ENCODE peak calls at places on chromosomes 3 and 15, in ten cellular contexts. Y is colonic mucosa; O is mammary epithelial cell; E is A673; L is naive thymus-derived CD4-positive, alpha-beta T cell; X is prostate gland; J is CD8-positive, alpha-beta T cell; H is heart left ventricle; M is endodermal cell; N is ovary. A is an unnamed sample.

GRCh38 chr3:58388550-58389061 is 45.0 kb downstream of the PDHB start:
- DNase-seq in M (no peak), Y (no peak), H (no peak), X (no peak), J (no peak), E (peak; percentile 87), N (no peak), L (no peak), O (no peak), A (no peak)

GRCh38 chr3:155243512-155243921 is 50.0 kb downstream of the STRIT1 start:
- DNase-seq in N (no peak), Y (no peak), J (no peak), H (no peak), E (no peak), M (no peak), X (no peak), O (peak; percentile 50), L (no peak), A (no peak)

GRCh38 chr3:32492684-32493436 is 9.8 kb downstream of the CMTM6 start:
- DNase-seq in X (no peak), Y (no peak), H (no peak), N (no peak), O (no peak), M (no peak), L (no peak), E (no peak), J (no peak), A (no peak)

GRCh38 chr3:12628813-12629212 is 35.1 kb downstream of the RAF1 start:
- DNase-seq in H (no peak), L (no peak), Y (no peak), O (no peak), N (no peak), J (no peak), M (no peak), E (no peak), X (no peak), A (no peak)

GRCh38 chr3:174533286-174533685 is 325.8 kb upstream of the NAALADL2 start:
- DNase-seq in X (no peak), O (peak; percentile 72), Y (no peak), N (no peak), H (no peak), J (no peak), L (no peak), E (no peak), M (no peak), A (no peak)

GRCh38 chr3:142501004-142501926 is 53.4 kb upstream of the XRN1 start:
- DNase-seq in M (no peak), N (no peak), X (no peak), H (no peak), J (no peak), Y (no peak), L (no peak), E (no peak), O (peak; percentile 73), A (no peak)

GRCh38 chr3:147132168-147132567 is 274.2 kb downstream of the ZIC4 start:
- DNase-seq in M (no peak), J (no peak), H (no peak), L (no peak), O (no peak), Y (no peak), N (no peak), X (no peak), E (no peak), A (no peak)

GRCh38 chr3:107627962-107628542 is 105.3 kb downstream of the BBX start:
- DNase-seq in H (no peak), O (no peak), Y (no peak), J (no peak), M (no peak), L (no peak), N (no peak), E (peak; percentile 4), X (no peak), A (no peak)

GRCh38 chr3:161139686-161140085 is 34.5 kb upstream of the B3GALNT1 start:
- DNase-seq in H (no peak), O (no peak), E (no peak), M (no peak), L (no peak), Y (no peak), J (no peak), N (no peak), X (no peak), A (no peak)

GRCh38 chr3:161137260-161137659 is 32.1 kb upstream of the B3GALNT1 start:
- DNase-seq in Y (no peak), X (no peak), N (no peak), O (no peak), L (no peak), J (no peak), E (no peak), H (no peak), M (no peak), A (no peak)

GRCh38 chr3:161142486-161142885 is 37.3 kb upstream of the B3GALNT1 start:
- DNase-seq in N (no peak), Y (no peak), E (no peak), O (no peak), M (no peak), J (no peak), H (no peak), X (no peak), L (no peak), A (no peak)
- H3K4me1 ChIP-seq in N (no peaks in the 10 kb centered on the region), Y (no peaks in the 10 kb centered on the region), E (no peaks in the 10 kb centered on the region), O (no peaks in the 10 kb centered on the region), M (no peaks in the 10 kb centered on the region), J (no peaks in the 10 kb centered on the region), H (no peaks in the 10 kb centered on the region), X (no peaks in the 10 kb centered on the region), L (no peaks in the 10 kb centered on the region), A (no peaks in the 10 kb centered on the region)

GRCh38 chr15:100129677-100130076 is 212.1 kb downstream of the ADAMTS17 start:
- DNase-seq in X (no peak), Y (no peak), H (no peak), E (no peak), O (no peak), L (no peak), M (no peak), J (no peak), N (no peak), A (no peak)

GRCh38 chr15:100133001-100133400 is 208.8 kb downstream of the ADAMTS17 start:
- DNase-seq in L (no peak), M (peak; percentile 67), X (no peak), E (no peak), O (no peak), J (no peak), Y (no peak), H (no peak), N (no peak), A (no peak)

GRCh38 chr15:100132309-100132708 is 209.5 kb downstream of the ADAMTS17 start:
- DNase-seq in E (no peak), N (no peak), Y (no peak), O (no peak), J (no peak), H (no peak), M (no peak), X (no peak), L (no peak), A (no peak)

GRCh38 chr15:100133981-100134711 is 207.6 kb downstream of the ADAMTS17 start:
- DNase-seq in L (no peak), X (no peak), H (no peak), M (no peak), E (no peak), N (no peak), Y (no peak), O (no peak), J (no peak), A (no peak)

GRCh38 chr15:100131321-100132224 is 210.2 kb downstream of the ADAMTS17 start:
- DNase-seq in Y (no peak), N (no peak), O (peak; percentile 23), H (peak; percentile 81), J (no peak), X (peak; percentile 18), L (no peak), M (peak; percentile 80), E (no peak), A (no peak)
- H3K4me3 ChIP-seq in Y (no peak overlapping the region), N (no peak overlapping the region), O (no peak overlapping the region), H (no peak overlapping the region), J (no peak overlapping the region), X (no peak overlapping the region), L (no peak overlapping the region), M (no peak overlapping the region), E (no peak overlapping the region), A (peak overlapping the region; percentile 23)

GRCh38 chr3:150067561-150067960 is 96.9 kb upstream of the PFN2 start:
- DNase-seq in L (no peak), N (no peak), O (no peak), J (no peak), M (no peak), Y (no peak), X (no peak), H (no peak), E (no peak), A (no peak)

GRCh38 chr3:150070271-150070670 is 99.6 kb upstream of the PFN2 start:
- DNase-seq in L (no peak), O (no peak), X (no peak), Y (no peak), J (no peak), H (no peak), N (no peak), E (no peak), M (no peak), A (no peak)

GRCh38 chr3:150069633-150070032 is 98.9 kb upstream of the PFN2 start:
- DNase-seq in X (no peak), Y (no peak), E (no peak), H (no peak), M (no peak), N (no peak), L (no peak), J (no peak), O (no peak), A (no peak)

GRCh38 chr3:150069158-150069536 is 98.5 kb upstream of the PFN2 start:
- DNase-seq in M (no peak), N (no peak), E (no peak), J (no peak), L (no peak), H (no peak), Y (no peak), X (no peak), O (no peak), A (no peak)

GRCh38 chr3:150068440-150069157 is 97.9 kb upstream of the PFN2 start:
- DNase-seq in E (peak; percentile 79), Y (no peak), O (no peak), N (no peak), M (no peak), H (no peak), X (no peak), L (no peak), J (no peak), A (no peak)
- H3K36me3 ChIP-seq in E (no peaks in the 10 kb centered on the region), Y (no peaks in the 10 kb centered on the region), O (no peaks in the 10 kb centered on the region), N (no peaks in the 10 kb centered on the region), M (no peaks in the 10 kb centered on the region), H (no peaks in the 10 kb centered on the region), X (no peaks in the 10 kb centered on the region), L (no peaks in the 10 kb centered on the region), J (no peaks in the 10 kb centered on the region), A (no peaks in the 10 kb centered on the region)

GRCh38 chr3:42045719-42046243 is 45.4 kb upstream of the TRAK1 start:
- DNase-seq in E (no peak), J (no peak), N (no peak), Y (no peak), X (no peak), M (no peak), O (no peak), H (no peak), L (no peak), A (no peak)

GRCh38 chr3:42037318-42037945 is 53.7 kb upstream of the TRAK1 start:
- DNase-seq in H (no peak), L (no peak), X (no peak), O (no peak), Y (peak; percentile 14), M (no peak), E (no peak), N (no peak), J (no peak), A (no peak)

GRCh38 chr3:42043116-42043796 is 47.9 kb upstream of the TRAK1 start:
- DNase-seq in O (no peak), X (no peak), N (no peak), J (no peak), H (peak; percentile 71), Y (peak; percentile 19), E (no peak), M (peak; percentile 92), L (no peak), A (no peak)

GRCh38 chr3:42042747-42043115 is 48.4 kb upstream of the TRAK1 start:
- DNase-seq in X (no peak), Y (no peak), E (no peak), M (no peak), H (no peak), O (no peak), N (no peak), J (no peak), L (no peak), A (no peak)
- H3K4me1 ChIP-seq in X (no peaks in the 10 kb centered on the region), Y (peaks cover 4% of the 10 kb centered on the region), E (peaks cover 9% of the 10 kb centered on the region), M (peaks cover 3% of the 10 kb centered on the region), H (peaks cover 13% of the 10 kb centered on the region), O (peaks cover 27% of the 10 kb centered on the region), N (peaks cover 7% of the 10 kb centered on the region), J (no peaks in the 10 kb centered on the region), L (peaks cover 3% of the 10 kb centered on the region), A (peaks cover 27% of the 10 kb centered on the region)

A was measured in upper lobe of right lung.